ENCODE peak calls at places on chromosomes 13 and 19, in ten cellular contexts. R, G, Y, C, Z, E, M, U, D and B are unnamed samples.

GRCh38 chr13:113474179-113474578 is 16.3 kb downstream of the DCUN1D2 start:
- DNase-seq in R (peak), G (no peak), Y (no peak), C (peak), Z (no peak), E (peak), M (no peak), U (no peak), D (no peak), B (no peak)

GRCh38 chr19:53877361-53877766 is 4.6 kb upstream of the PRKCG start:
- DNase-seq in R (no peak), G (no peak), Y (peak), C (no peak), Z (no peak), E (peak), M (no peak), U (no peak), D (peak), B (no peak)

GRCh38 chr19:14632286-14632685 is 42.4 kb downstream of the ADGRE3 start:
- DNase-seq in R (peak), G (peak), Y (peak), C (peak), Z (no peak), E (peak), M (no peak), U (no peak), D (no peak), B (no peak)

GRCh38 chr13:108987488-108987887 is 358.1 kb downstream of the MYO16 start:
- DNase-seq in R (peak), G (no peak), Y (no peak), C (peak), Z (no peak), E (peak), M (no peak), U (no peak), D (peak), B (peak)

GRCh38 chr13:28047784-28048388 is 52.5 kb downstream of the FLT3 start:
- DNase-seq in R (no peak), G (no peak), Y (no peak), C (peak), Z (no peak), E (peak), M (no peak), U (no peak), D (peak), B (no peak)

GRCh38 chr13:114164027-114164426 is 15.0 kb upstream of the CFAP97D2 start:
- DNase-seq in R (no peak), G (no peak), Y (no peak), C (no peak), Z (no peak), E (no peak), M (no peak), U (no peak), D (no peak), B (no peak)

GRCh38 chr19:30851646-30852045 is 479.5 kb downstream of the ZNF536 start:
- DNase-seq in R (no peak), G (no peak), Y (no peak), C (no peak), Z (no peak), E (no peak), M (no peak), U (no peak), D (no peak), B (no peak)

GRCh38 chr13:42786696-42787095 is 5.3 kb downstream of the FAM216B start:
- DNase-seq in R (no peak), G (no peak), Y (no peak), C (no peak), Z (no peak), E (no peak), M (no peak), U (no peak), D (no peak), B (no peak)

GRCh38 chr13:114146629-114147028 is 14.2 kb upstream of the RASA3 start:
- DNase-seq in R (no peak), G (peak), Y (no peak), C (no peak), Z (no peak), E (no peak), M (peak), U (no peak), D (no peak), B (peak)

GRCh38 chr13:51276684-51277083 is 54.5 kb downstream of the FAM124A start:
- DNase-seq in R (no peak), G (no peak), Y (no peak), C (no peak), Z (no peak), E (no peak), M (no peak), U (no peak), D (no peak), B (no peak)